ENCODE peak calls at places on chromosomes 12 and 14, in nine cellular contexts. One of them, this sample, is unnamed.

GRCh38 chr14:78359581-78359980 is 189.4 kb downstream of the NRXN3 start:
- DNase-seq in effector CD4-positive, alpha-beta T cell: no peak
- DNase-seq in activated naive CD4-positive, alpha-beta T cell treated with anti-CD3 and anti-CD28 coated beads for 36 hours: no peak
- DNase-seq in stimulated activated effector memory CD8-positive, alpha-beta T cell treated with anti-CD3 and anti-CD28 coated beads, Interleukin-12 subunit alpha, Interleukin-12 subunit beta, amount 100 ng/mL, for 72 hours: no peak
- DNase-seq in mucosa of descending colon: no peak
- DNase-seq in SJCRH30: no peak
- DNase-seq in CD14-positive monocyte: no peak
- DNase-seq in HEK293T: no peak
- DNase-seq in AG20443: no peak
- DNase-seq in this sample: no peak

GRCh38 chr12:103671367-103671766 is 84.3 kb downstream of the STAB2 start:
- DNase-seq in effector CD4-positive, alpha-beta T cell: no peak
- DNase-seq in activated naive CD4-positive, alpha-beta T cell treated with anti-CD3 and anti-CD28 coated beads for 36 hours: no peak
- DNase-seq in stimulated activated effector memory CD8-positive, alpha-beta T cell treated with anti-CD3 and anti-CD28 coated beads, Interleukin-12 subunit alpha, Interleukin-12 subunit beta, amount 100 ng/mL, for 72 hours: no peak
- DNase-seq in mucosa of descending colon: no peak
- DNase-seq in SJCRH30: no peak
- DNase-seq in CD14-positive monocyte: no peak
- DNase-seq in HEK293T: no peak
- DNase-seq in AG20443: no peak
- DNase-seq in this sample: no peak

GRCh38 chr12:122527478-122527944 is 462 bp downstream of the KNTC1 start:
- DNase-seq in effector CD4-positive, alpha-beta T cell: no peak
- DNase-seq in activated naive CD4-positive, alpha-beta T cell treated with anti-CD3 and anti-CD28 coated beads for 36 hours: peak
- DNase-seq in stimulated activated effector memory CD8-positive, alpha-beta T cell treated with anti-CD3 and anti-CD28 coated beads, Interleukin-12 subunit alpha, Interleukin-12 subunit beta, amount 100 ng/mL, for 72 hours: no peak
- DNase-seq in mucosa of descending colon: peak
- DNase-seq in SJCRH30: peak
- DNase-seq in CD14-positive monocyte: no peak
- DNase-seq in HEK293T: peak
- DNase-seq in AG20443: peak
- DNase-seq in this sample: no peak

GRCh38 chr12:39503445-39503844 is 60.5 kb upstream of the KIF21A start:
- DNase-seq in effector CD4-positive, alpha-beta T cell: no peak
- DNase-seq in activated naive CD4-positive, alpha-beta T cell treated with anti-CD3 and anti-CD28 coated beads for 36 hours: no peak
- DNase-seq in stimulated activated effector memory CD8-positive, alpha-beta T cell treated with anti-CD3 and anti-CD28 coated beads, Interleukin-12 subunit alpha, Interleukin-12 subunit beta, amount 100 ng/mL, for 72 hours: no peak
- DNase-seq in mucosa of descending colon: no peak
- DNase-seq in SJCRH30: no peak
- DNase-seq in CD14-positive monocyte: no peak
- DNase-seq in HEK293T: no peak
- DNase-seq in AG20443: peak
- DNase-seq in this sample: no peak

GRCh38 chr12:6336859-6337744 is 4.8 kb downstream of the TNFRSF1A start:
- DNase-seq in effector CD4-positive, alpha-beta T cell: peak
- DNase-seq in activated naive CD4-positive, alpha-beta T cell treated with anti-CD3 and anti-CD28 coated beads for 36 hours: peak
- DNase-seq in stimulated activated effector memory CD8-positive, alpha-beta T cell treated with anti-CD3 and anti-CD28 coated beads, Interleukin-12 subunit alpha, Interleukin-12 subunit beta, amount 100 ng/mL, for 72 hours: peak
- DNase-seq in mucosa of descending colon: no peak
- DNase-seq in SJCRH30: no peak
- DNase-seq in CD14-positive monocyte: no peak
- DNase-seq in HEK293T: no peak
- DNase-seq in AG20443: no peak
- DNase-seq in this sample: peak

GRCh38 chr14:89296281-89296745 is 120.7 kb downstream of the FOXN3 start:
- DNase-seq in effector CD4-positive, alpha-beta T cell: no peak
- DNase-seq in activated naive CD4-positive, alpha-beta T cell treated with anti-CD3 and anti-CD28 coated beads for 36 hours: no peak
- DNase-seq in stimulated activated effector memory CD8-positive, alpha-beta T cell treated with anti-CD3 and anti-CD28 coated beads, Interleukin-12 subunit alpha, Interleukin-12 subunit beta, amount 100 ng/mL, for 72 hours: no peak
- DNase-seq in mucosa of descending colon: no peak
- DNase-seq in SJCRH30: no peak
- DNase-seq in CD14-positive monocyte: no peak
- DNase-seq in HEK293T: no peak
- DNase-seq in AG20443: no peak
- DNase-seq in this sample: no peak

GRCh38 chr12:56838602-56839488 is 75.7 kb downstream of the HSD17B6 start:
- DNase-seq in effector CD4-positive, alpha-beta T cell: no peak
- DNase-seq in activated naive CD4-positive, alpha-beta T cell treated with anti-CD3 and anti-CD28 coated beads for 36 hours: no peak
- DNase-seq in stimulated activated effector memory CD8-positive, alpha-beta T cell treated with anti-CD3 and anti-CD28 coated beads, Interleukin-12 subunit alpha, Interleukin-12 subunit beta, amount 100 ng/mL, for 72 hours: no peak
- DNase-seq in mucosa of descending colon: no peak
- DNase-seq in SJCRH30: no peak
- DNase-seq in CD14-positive monocyte: no peak
- DNase-seq in HEK293T: no peak
- DNase-seq in AG20443: no peak
- DNase-seq in this sample: no peak

GRCh38 chr12:40692617-40693502 is 621 bp downstream of the CNTN1 start:
- DNase-seq in effector CD4-positive, alpha-beta T cell: no peak
- DNase-seq in activated naive CD4-positive, alpha-beta T cell treated with anti-CD3 and anti-CD28 coated beads for 36 hours: no peak
- DNase-seq in stimulated activated effector memory CD8-positive, alpha-beta T cell treated with anti-CD3 and anti-CD28 coated beads, Interleukin-12 subunit alpha, Interleukin-12 subunit beta, amount 100 ng/mL, for 72 hours: no peak
- DNase-seq in mucosa of descending colon: peak
- DNase-seq in SJCRH30: no peak
- DNase-seq in CD14-positive monocyte: no peak
- DNase-seq in HEK293T: peak
- DNase-seq in AG20443: peak
- DNase-seq in this sample: no peak

GRCh38 chr14:81400852-81401251 is 728 bp upstream of the STON2 start:
- DNase-seq in effector CD4-positive, alpha-beta T cell: no peak
- DNase-seq in activated naive CD4-positive, alpha-beta T cell treated with anti-CD3 and anti-CD28 coated beads for 36 hours: peak
- DNase-seq in stimulated activated effector memory CD8-positive, alpha-beta T cell treated with anti-CD3 and anti-CD28 coated beads, Interleukin-12 subunit alpha, Interleukin-12 subunit beta, amount 100 ng/mL, for 72 hours: no peak
- DNase-seq in mucosa of descending colon: peak
- DNase-seq in SJCRH30: peak
- DNase-seq in CD14-positive monocyte: peak
- DNase-seq in HEK293T: peak
- DNase-seq in AG20443: peak
- DNase-seq in this sample: peak

GRCh38 chr14:68814376-68815287 is 21.8 kb upstream of the ZFP36L1 start:
- DNase-seq in effector CD4-positive, alpha-beta T cell: peak
- DNase-seq in activated naive CD4-positive, alpha-beta T cell treated with anti-CD3 and anti-CD28 coated beads for 36 hours: peak
- DNase-seq in stimulated activated effector memory CD8-positive, alpha-beta T cell treated with anti-CD3 and anti-CD28 coated beads, Interleukin-12 subunit alpha, Interleukin-12 subunit beta, amount 100 ng/mL, for 72 hours: no peak
- DNase-seq in mucosa of descending colon: peak
- DNase-seq in SJCRH30: peak
- DNase-seq in CD14-positive monocyte: no peak
- DNase-seq in HEK293T: peak
- DNase-seq in AG20443: peak
- DNase-seq in this sample: peak

GRCh38 chr12:102427542-102427923 is 52.8 kb downstream of the IGF1 start:
- DNase-seq in effector CD4-positive, alpha-beta T cell: no peak
- DNase-seq in activated naive CD4-positive, alpha-beta T cell treated with anti-CD3 and anti-CD28 coated beads for 36 hours: no peak
- DNase-seq in stimulated activated effector memory CD8-positive, alpha-beta T cell treated with anti-CD3 and anti-CD28 coated beads, Interleukin-12 subunit alpha, Interleukin-12 subunit beta, amount 100 ng/mL, for 72 hours: no peak
- DNase-seq in mucosa of descending colon: no peak
- DNase-seq in SJCRH30: no peak
- DNase-seq in CD14-positive monocyte: no peak
- DNase-seq in HEK293T: no peak
- DNase-seq in AG20443: peak
- DNase-seq in this sample: no peak

GRCh38 chr14:74620497-74620921 is 8.5 kb upstream of the LTBP2 start:
- DNase-seq in effector CD4-positive, alpha-beta T cell: no peak
- DNase-seq in activated naive CD4-positive, alpha-beta T cell treated with anti-CD3 and anti-CD28 coated beads for 36 hours: peak
- DNase-seq in stimulated activated effector memory CD8-positive, alpha-beta T cell treated with anti-CD3 and anti-CD28 coated beads, Interleukin-12 subunit alpha, Interleukin-12 subunit beta, amount 100 ng/mL, for 72 hours: no peak
- DNase-seq in mucosa of descending colon: no peak
- DNase-seq in SJCRH30: peak
- DNase-seq in CD14-positive monocyte: no peak
- DNase-seq in HEK293T: no peak
- DNase-seq in AG20443: peak
- DNase-seq in this sample: peak

GRCh38 chr14:87640553-87640952 is 352.4 kb downstream of the GALC start:
- DNase-seq in effector CD4-positive, alpha-beta T cell: no peak
- DNase-seq in activated naive CD4-positive, alpha-beta T cell treated with anti-CD3 and anti-CD28 coated beads for 36 hours: no peak
- DNase-seq in stimulated activated effector memory CD8-positive, alpha-beta T cell treated with anti-CD3 and anti-CD28 coated beads, Interleukin-12 subunit alpha, Interleukin-12 subunit beta, amount 100 ng/mL, for 72 hours: no peak
- DNase-seq in mucosa of descending colon: no peak
- DNase-seq in SJCRH30: no peak
- DNase-seq in CD14-positive monocyte: no peak
- DNase-seq in HEK293T: no peak
- DNase-seq in AG20443: no peak
- DNase-seq in this sample: no peak

GRCh38 chr12:24719293-24719721 is 229.6 kb downstream of the BCAT1 start:
- DNase-seq in effector CD4-positive, alpha-beta T cell: no peak
- DNase-seq in activated naive CD4-positive, alpha-beta T cell treated with anti-CD3 and anti-CD28 coated beads for 36 hours: peak
- DNase-seq in stimulated activated effector memory CD8-positive, alpha-beta T cell treated with anti-CD3 and anti-CD28 coated beads, Interleukin-12 subunit alpha, Interleukin-12 subunit beta, amount 100 ng/mL, for 72 hours: peak
- DNase-seq in mucosa of descending colon: no peak
- DNase-seq in SJCRH30: peak
- DNase-seq in CD14-positive monocyte: peak
- DNase-seq in HEK293T: no peak
- DNase-seq in AG20443: no peak
- DNase-seq in this sample: peak

GRCh38 chr12:122452701-122453285 is 30.3 kb upstream of the CLIP1 start:
- DNase-seq in effector CD4-positive, alpha-beta T cell: no peak
- DNase-seq in activated naive CD4-positive, alpha-beta T cell treated with anti-CD3 and anti-CD28 coated beads for 36 hours: peak
- DNase-seq in stimulated activated effector memory CD8-positive, alpha-beta T cell treated with anti-CD3 and anti-CD28 coated beads, Interleukin-12 subunit alpha, Interleukin-12 subunit beta, amount 100 ng/mL, for 72 hours: no peak
- DNase-seq in mucosa of descending colon: no peak
- DNase-seq in SJCRH30: no peak
- DNase-seq in CD14-positive monocyte: no peak
- DNase-seq in HEK293T: no peak
- DNase-seq in AG20443: no peak
- DNase-seq in this sample: no peak

GRCh38 chr12:82912406-82912805 is 225.7 kb downstream of the TMTC2 start:
- DNase-seq in effector CD4-positive, alpha-beta T cell: no peak
- DNase-seq in activated naive CD4-positive, alpha-beta T cell treated with anti-CD3 and anti-CD28 coated beads for 36 hours: no peak
- DNase-seq in stimulated activated effector memory CD8-positive, alpha-beta T cell treated with anti-CD3 and anti-CD28 coated beads, Interleukin-12 subunit alpha, Interleukin-12 subunit beta, amount 100 ng/mL, for 72 hours: no peak
- DNase-seq in mucosa of descending colon: no peak
- DNase-seq in SJCRH30: no peak
- DNase-seq in CD14-positive monocyte: no peak
- DNase-seq in HEK293T: no peak
- DNase-seq in AG20443: no peak
- DNase-seq in this sample: no peak

GRCh38 chr14:55026793-55027560 is at the start of the genes SOCS4 and WDHD1:
- DNase-seq in effector CD4-positive, alpha-beta T cell: peak
- DNase-seq in activated naive CD4-positive, alpha-beta T cell treated with anti-CD3 and anti-CD28 coated beads for 36 hours: peak
- DNase-seq in stimulated activated effector memory CD8-positive, alpha-beta T cell treated with anti-CD3 and anti-CD28 coated beads, Interleukin-12 subunit alpha, Interleukin-12 subunit beta, amount 100 ng/mL, for 72 hours: peak
- DNase-seq in mucosa of descending colon: peak
- DNase-seq in SJCRH30: peak
- DNase-seq in CD14-positive monocyte: peak
- DNase-seq in HEK293T: peak
- DNase-seq in AG20443: peak
- DNase-seq in this sample: peak